ENCODE peak calls at places on chromosome 9, in eight cellular contexts. Q is tibial nerve; T is fibroblast of lung; O is CD8-positive, alpha-beta memory T cell; F is endodermal cell; G is upper lobe of right lung; A is body of pancreas; Y is GM23338. U is an unnamed sample. For H3K27me3 and H3K36me3, the result is how much of the 10 kb centered on the place peaks cover.

GRCh38 chr9:125255781-125256391 is 5.7 kb upstream of the GAPVD1 start:
- DNase-seq in G (no peak), Y (peak), O (no peak), Q (no peak), F (peak), T (peak), A (peak), U (peak)

GRCh38 chr9:130480673-130481072 is 35.9 kb downstream of the ASS1 start:
- DNase-seq in A (no peak), Y (peak), Q (no peak), G (no peak), F (peak), O (no peak), T (no peak), U (no peak)

GRCh38 chr9:114953917-114954316 is 23.5 kb upstream of the TNFSF8 start:
- DNase-seq in G (no peak), Y (no peak), O (no peak), Q (no peak), F (no peak), T (peak), A (no peak), U (no peak)

GRCh38 chr9:124222918-124223720 is 34.6 kb upstream of the NEK6 start:
- DNase-seq in O (no peak), G (peak), Q (peak), Y (no peak), A (peak), F (peak), T (peak), U (no peak)

GRCh38 chr9:17906841-17907779 is 328.2 kb downstream of the SH3GL2 start:
- DNase-seq in F (peak), Y (peak), Q (no peak), G (no peak), T (no peak), O (no peak), A (no peak), U (no peak)

GRCh38 chr9:130694205-130694604 is 625 bp downstream of the EXOSC2 start:
- DNase-seq in G (no peak), Y (no peak), F (peak), O (no peak), Q (no peak), T (no peak), A (no peak), U (no peak)

GRCh38 chr9:104608336-104608735 is 2.9 kb upstream of the OR13C2 start:
- DNase-seq in G (no peak), F (no peak), Q (no peak), O (no peak), Y (peak), A (no peak), T (no peak), U (no peak)

GRCh38 chr9:89522261-89522978 is 24.5 kb upstream of the SEMA4D start:
- DNase-seq in Y (no peak), G (no peak), T (no peak), A (no peak), F (no peak), Q (no peak), O (peak), U (no peak)

GRCh38 chr9:108151161-108151586 is 661.6 kb upstream of the KLF4 start:
- DNase-seq in O (no peak), Y (no peak), G (no peak), F (no peak), Q (no peak), T (peak), A (no peak), U (peak)

GRCh38 chr9:24939099-24939850 is 393.6 kb upstream of the IZUMO3 start:
- DNase-seq in F (peak), G (no peak), A (no peak), O (no peak), Q (no peak), T (no peak), Y (no peak), U (peak)

GRCh38 chr9:115923410-115923809 is 230.2 kb upstream of the PAPPA start:
- DNase-seq in O (no peak), Y (no peak), G (no peak), F (no peak), A (no peak), T (no peak), Q (no peak), U (no peak)

GRCh38 chr9:94692601-94693000 is 33.9 kb upstream of the AOPEP start:
- DNase-seq in O (no peak), Q (no peak), G (no peak), T (no peak), Y (no peak), A (peak), F (peak), U (no peak)

GRCh38 chr9:73093740-73094379 is 57.8 kb upstream of the ANXA1 start:
- DNase-seq in Y (no peak), F (no peak), G (no peak), T (peak), A (no peak), O (no peak), Q (no peak), U (no peak)

GRCh38 chr9:109460576-109460975 is 37.5 kb downstream of the PTPN3 start:
- DNase-seq in A (no peak), F (no peak), O (no peak), Y (no peak), G (no peak), T (no peak), Q (no peak), U (no peak)

GRCh38 chr9:129761901-129762359 is 9.1 kb upstream of the PTGES start:
- DNase-seq in T (peak), Q (no peak), A (no peak), F (peak), G (no peak), O (no peak), Y (peak), U (no peak)

GRCh38 chr9:89435315-89435823 is 62.5 kb downstream of the SEMA4D start:
- DNase-seq in O (no peak), A (peak), Y (peak), F (peak), G (peak), T (no peak), Q (no peak), U (no peak)

GRCh38 chr9:91937727-91938126 is 12.3 kb downstream of the ROR2 start:
- DNase-seq in Q (no peak), A (no peak), G (no peak), T (no peak), Y (no peak), F (peak), O (no peak), U (no peak)

GRCh38 chr9:27485158-27485557 is 38.9 kb upstream of the IFNK start:
- DNase-seq in O (no peak), G (no peak), T (no peak), A (no peak), Y (no peak), F (no peak), Q (no peak), U (no peak)

GRCh38 chr9:5500441-5501235 is 9.7 kb upstream of the PDCD1LG2 start:
- DNase-seq in O (no peak), T (peak), A (no peak), Q (no peak), G (no peak), F (no peak), Y (no peak), U (peak)

GRCh38 chr9:92520837-92521236 is 15.0 kb downstream of the ECM2 start:
- DNase-seq in O (no peak), A (no peak), Q (no peak), G (no peak), T (no peak), Y (no peak), F (no peak), U (no peak)

GRCh38 chr9:16277471-16277870 is 593.0 kb downstream of the BNC2 start:
- DNase-seq in Q (no peak), G (no peak), Y (no peak), T (no peak), A (no peak), O (no peak), F (peak), U (no peak)

GRCh38 chr9:94654165-94654894 is 15.0 kb upstream of the FBP1 start:
- DNase-seq in T (no peak), F (no peak), A (no peak), G (peak), Q (no peak), O (no peak), Y (no peak), U (no peak)

GRCh38 chr9:94014066-94014654 is 59.0 kb upstream of the BARX1 start:
- DNase-seq in Q (no peak), O (no peak), A (no peak), G (no peak), F (no peak), T (peak), Y (peak), U (peak)

GRCh38 chr9:123823194-123823947 is 106.6 kb downstream of the DENND1A start:
- DNase-seq in Q (no peak), O (no peak), F (no peak), Y (peak), T (no peak), G (no peak), A (no peak), U (no peak)

GRCh38 chr9:136050706-136051567 is 44.2 kb downstream of the NACC2 start:
- DNase-seq in T (no peak), F (peak), A (no peak), O (no peak), Q (no peak), Y (peak), G (peak), U (no peak)

GRCh38 chr9:12989669-12990068 is 214.8 kb downstream of the LURAP1L start:
- DNase-seq in F (no peak), Q (no peak), Y (no peak), O (no peak), A (no peak), G (no peak), T (no peak), U (no peak)

GRCh38 chr9:112203536-112203935 is 28.4 kb upstream of the SUSD1 start:
- DNase-seq in O (no peak), F (no peak), G (no peak), T (peak), Q (no peak), Y (no peak), A (no peak), U (no peak)

GRCh38 chr9:128420651-128421473 is at the start of gene CERCAM:
- DNase-seq in F (peak), G (peak), Y (peak), A (peak), O (peak), Q (peak), T (no peak), U (peak)

GRCh38 chr9:123569343-123569694 is 213.3 kb downstream of the CRB2 start:
- DNase-seq in Y (no peak), G (no peak), T (no peak), A (no peak), O (no peak), Q (no peak), F (no peak), U (no peak)

GRCh38 chr9:4226331-4227250 is 73.3 kb downstream of the GLIS3 start:
- DNase-seq in A (no peak), G (no peak), Q (no peak), T (no peak), F (no peak), O (no peak), Y (peak), U (no peak)

DNA sequence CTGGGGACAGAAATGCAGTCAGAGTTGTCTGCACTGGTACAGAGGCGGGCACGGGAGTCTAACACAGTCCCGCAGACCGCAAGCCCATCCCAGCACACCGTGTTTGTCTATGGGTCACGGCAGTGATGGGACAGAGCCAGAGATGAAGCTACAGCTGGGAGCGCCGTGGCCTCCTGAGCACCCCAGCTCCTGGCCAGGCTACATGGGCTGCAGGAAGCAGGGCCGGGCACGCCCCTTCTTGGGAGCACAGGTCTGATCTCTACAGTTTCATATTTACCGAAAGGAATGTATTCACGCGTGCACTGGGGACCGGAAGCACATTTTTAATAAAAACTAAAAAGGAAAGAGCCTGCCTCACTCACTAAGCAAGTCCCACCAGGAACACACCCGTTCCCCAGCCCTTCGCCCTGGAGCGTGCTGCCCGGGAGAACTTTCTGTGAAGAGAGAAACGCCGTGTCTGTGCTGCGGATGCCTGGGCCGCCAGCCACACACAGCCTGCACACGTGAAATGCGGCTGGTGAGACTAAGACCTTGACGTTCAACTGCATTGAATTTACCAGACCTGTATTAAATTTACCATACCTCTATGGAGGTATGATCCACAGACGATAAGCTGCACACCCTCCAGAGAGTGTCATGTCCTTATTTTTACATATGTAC is 81.1 kb downstream of the VAV2 start:
- DNase-seq in A (no peak), O (no peak), Q (no peak), T (no peak), G (no peak), Y (no peak), F (no peak), U (no peak)
- H3K4me3 ChIP-seq in A (no peak), O (no peak), Q (no peak), T (no peak), G (no peak), Y (no peak), F (no peak), U (no peak)

GRCh38 chr9:126638571-126639132 is 24.9 kb downstream of the LMX1B start:
- DNase-seq in Q (no peak), O (no peak), Y (peak), A (peak), F (peak), T (no peak), G (no peak), U (peak)
- H3K27me3 ChIP-seq in Q (under half), O (under half), Y (half or more), A (under half), F (half or more), T (under half), G (half or more), U (half or more)

GRCh38 chr9:132171702-132172101 is 9.8 kb downstream of the NTNG2 start:
- DNase-seq in Q (no peak), F (no peak), O (no peak), G (no peak), Y (no peak), T (no peak), A (no peak), U (peak)

GRCh38 chr9:132169672-132170392 is 8.0 kb downstream of the NTNG2 start:
- DNase-seq in Q (no peak), Y (peak), A (peak), T (peak), O (peak), G (peak), F (peak), U (peak)

GRCh38 chr9:132168851-132169250 is 7.0 kb downstream of the NTNG2 start:
- DNase-seq in Q (no peak), O (no peak), A (no peak), T (no peak), F (no peak), Y (no peak), G (no peak), U (no peak)

GRCh38 chr9:132175431-132175830 is 13.6 kb downstream of the NTNG2 start:
- DNase-seq in A (no peak), F (no peak), Q (no peak), Y (no peak), T (no peak), G (no peak), O (no peak), U (no peak)

GRCh38 chr9:132172185-132172584 is 10.3 kb downstream of the NTNG2 start:
- DNase-seq in Y (no peak), Q (no peak), F (no peak), G (no peak), A (no peak), T (no peak), O (no peak), U (no peak)
- H3K36me3 ChIP-seq in Y (under half), Q (under half), F (under half), G (under half), A (under half), T (under half), O (under half), U (under half)

GRCh38 chr9:14349141-14349817 is 35.3 kb upstream of the NFIB start:
- DNase-seq in T (peak), Y (no peak), O (no peak), A (no peak), F (peak), Q (no peak), G (no peak), U (no peak)
- H3K4me3 ChIP-seq in T (peak), Y (peak), O (no peak), A (peak), F (peak), Q (peak), G (peak), U (no peak)

GRCh38 chr9:36845844-36846243 is 188.2 kb downstream of the PAX5 start:
- DNase-seq in Q (no peak), O (no peak), G (no peak), Y (no peak), F (no peak), A (no peak), T (no peak), U (no peak)
- H3K27me3 ChIP-seq in Q (under half), O (under half), G (under half), Y (under half), F (under half), A (under half), T (under half), U (under half)

GRCh38 chr9:122291458-122291857 is 26.8 kb downstream of the MRRF start:
- DNase-seq in Y (no peak), A (no peak), F (no peak), G (no peak), O (no peak), Q (no peak), T (no peak), U (no peak)
- H3K36me3 ChIP-seq in Y (under half), A (under half), F (half or more), G (half or more), O (under half), Q (half or more), T (under half), U (half or more)

GRCh38 chr9:85523202-85523601 is 218.6 kb downstream of the AGTPBP1 start:
- DNase-seq in A (no peak), Q (no peak), Y (no peak), T (no peak), G (no peak), O (no peak), F (no peak), U (no peak)
- H3K4me3 ChIP-seq in A (no peak), Q (no peak), Y (peak), T (no peak), G (no peak), O (no peak), F (peak), U (peak)

DNA sequence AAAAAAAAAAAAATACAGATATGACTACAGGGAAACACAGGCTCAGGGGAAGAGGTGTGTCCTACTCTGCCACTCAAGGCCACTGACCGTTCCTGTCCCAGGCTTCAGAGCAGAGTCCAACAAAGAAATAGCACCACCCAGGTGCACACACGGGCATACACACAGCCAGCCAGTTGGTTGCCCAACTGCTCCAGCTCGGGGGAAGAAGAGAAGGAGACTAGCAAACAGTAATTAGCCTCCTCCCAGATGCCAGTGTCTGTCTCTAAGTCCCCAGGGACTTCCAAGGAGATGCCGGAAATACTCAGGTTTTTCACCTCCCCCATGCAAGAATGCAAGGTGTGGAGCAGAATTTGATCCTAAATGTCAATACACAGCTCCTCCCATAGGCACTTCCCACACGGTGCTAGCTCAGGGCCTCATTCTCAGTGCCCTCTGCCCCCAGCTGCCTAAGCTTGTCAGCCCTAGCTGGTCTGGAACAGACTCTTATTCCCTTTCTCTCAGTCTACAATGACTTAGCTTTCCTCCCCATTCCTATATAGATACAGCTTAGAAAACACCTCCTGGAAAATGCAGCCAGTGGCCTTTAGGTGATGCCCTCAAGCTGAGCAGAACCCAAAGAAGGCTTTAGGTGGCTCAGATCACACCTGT is 1.7 kb downstream of the MYORG start:
- DNase-seq in A (peak), F (peak), T (no peak), G (no peak), Q (no peak), O (no peak), Y (peak), U (no peak)
- H3K27me3 ChIP-seq in A (under half), F (under half), T (under half), G (under half), Q (under half), O (under half), Y (under half), U (under half)

GRCh38 chr9:372143-372542 is 157.5 kb downstream of the DOCK8 start:
- DNase-seq in O (no peak), Q (no peak), G (no peak), F (no peak), Y (no peak), A (no peak), T (no peak), U (no peak)

GRCh38 chr9:370081-370480 is 155.4 kb downstream of the DOCK8 start:
- DNase-seq in A (no peak), G (no peak), T (no peak), O (no peak), F (no peak), Y (no peak), Q (no peak), U (no peak)

GRCh38 chr9:373759-374206 is 159.1 kb downstream of the DOCK8 start:
- DNase-seq in F (no peak), Y (no peak), Q (no peak), T (no peak), A (no peak), G (no peak), O (no peak), U (no peak)

GRCh38 chr9:374726-375125 is 160.1 kb downstream of the DOCK8 start:
- DNase-seq in Q (no peak), G (no peak), F (no peak), A (no peak), O (no peak), T (no peak), Y (no peak), U (no peak)

DNA sequence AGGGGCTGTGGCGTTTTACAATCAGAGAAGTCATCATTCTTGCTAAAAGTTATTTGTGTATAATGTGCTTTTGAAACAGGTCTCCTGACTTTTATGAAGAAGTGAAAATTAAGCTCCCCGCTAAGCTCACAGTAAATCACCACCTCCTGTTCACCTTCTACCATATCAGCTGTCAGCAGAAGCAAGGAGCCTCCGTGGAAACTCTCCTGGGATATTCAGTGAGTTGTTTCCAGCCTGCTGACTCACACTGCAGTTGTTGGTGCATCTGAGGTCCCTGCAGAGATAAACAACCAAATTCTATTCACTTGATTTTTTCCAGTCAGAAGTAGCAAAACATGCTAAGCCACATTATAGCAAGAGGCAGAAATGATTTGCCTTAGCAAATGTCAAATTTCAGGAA is 156.7 kb downstream of the DOCK8 start:
- DNase-seq in G (no peak), O (no peak), Q (no peak), A (no peak), F (no peak), T (no peak), Y (no peak), U (no peak)
- H3K36me3 ChIP-seq in G (half or more), O (half or more), Q (under half), A (under half), F (under half), T (under half), Y (under half), U (under half)